ENCODE peak calls at places on chromosomes 13 and 19, in eight cellular contexts. Z is A549, X is GM12878, K is stomach, J is suprapubic skin, B is ovary, W is tibial nerve, E is SK-N-SH. C is an unnamed sample.

GRCh38 chr13:20588529-20589110 is 21.7 kb downstream of the IFT88 start:
- DNase-seq in Z (no peak), K (no peak), B (no peak), E (no peak), X (no peak), W (no peak), J (no peak), C (no peak)

GRCh38 chr13:112442483-112443090 is 66.4 kb downstream of the SPACA7 start:
- DNase-seq in W (no peak), J (no peak), B (no peak), Z (no peak), E (peak), K (no peak), X (no peak), C (no peak)

GRCh38 chr19:38551450-38551813 is 66.3 kb downstream of the MAP4K1 start:
- DNase-seq in B (no peak), X (peak), E (no peak), W (no peak), K (no peak), Z (no peak), J (no peak), C (no peak)

GRCh38 chr13:102642475-102642874 is 45.7 kb downstream of the TPP2 start:
- DNase-seq in Z (no peak), E (no peak), J (no peak), X (no peak), W (no peak), B (no peak), K (peak), C (peak)

GRCh38 chr13:112931028-112931934 is 37.7 kb upstream of the MCF2L start:
- DNase-seq in W (no peak), J (no peak), E (peak), K (no peak), X (no peak), B (no peak), Z (peak), C (peak)

GRCh38 chr19:9498183-9498902 is at the start of gene ZNF560:
- DNase-seq in J (no peak), E (peak), Z (no peak), B (no peak), K (no peak), X (no peak), W (no peak), C (no peak)

GRCh38 chr13:109971745-109972090 is 185.3 kb upstream of the IRS2 start:
- DNase-seq in X (no peak), J (no peak), E (no peak), Z (no peak), K (no peak), W (no peak), B (no peak), C (no peak)

GRCh38 chr13:75724742-75725504 is 88.8 kb downstream of the LMO7 start:
- DNase-seq in W (no peak), B (no peak), Z (peak), K (no peak), J (no peak), X (no peak), E (no peak), C (no peak)

GRCh38 chr13:112777637-112778406 is 88.0 kb downstream of the ATP11A start:
- DNase-seq in J (peak), Z (no peak), E (peak), W (no peak), K (peak), X (no peak), B (peak), C (no peak)

GRCh38 chr19:40366697-40367561 is 18.4 kb downstream of the PLD3 start:
- DNase-seq in W (no peak), K (no peak), J (no peak), Z (peak), B (no peak), E (peak), X (no peak), C (no peak)

GRCh38 chr13:110565296-110565695 is 3.8 kb upstream of the RAB20 start:
- DNase-seq in W (no peak), X (no peak), K (no peak), E (no peak), J (no peak), B (no peak), Z (no peak), C (no peak)

GRCh38 chr19:43555185-43555770 is 20.0 kb downstream of the XRCC1 start:
- DNase-seq in K (peak), X (no peak), J (no peak), E (peak), B (peak), Z (peak), W (peak), C (peak)
- TF ChIP-seq EP300 in K (no peak), X (no peak), J (no peak), E (no peak), B (no peak), Z (no peak), W (no peak), C (no peak)

DNA sequence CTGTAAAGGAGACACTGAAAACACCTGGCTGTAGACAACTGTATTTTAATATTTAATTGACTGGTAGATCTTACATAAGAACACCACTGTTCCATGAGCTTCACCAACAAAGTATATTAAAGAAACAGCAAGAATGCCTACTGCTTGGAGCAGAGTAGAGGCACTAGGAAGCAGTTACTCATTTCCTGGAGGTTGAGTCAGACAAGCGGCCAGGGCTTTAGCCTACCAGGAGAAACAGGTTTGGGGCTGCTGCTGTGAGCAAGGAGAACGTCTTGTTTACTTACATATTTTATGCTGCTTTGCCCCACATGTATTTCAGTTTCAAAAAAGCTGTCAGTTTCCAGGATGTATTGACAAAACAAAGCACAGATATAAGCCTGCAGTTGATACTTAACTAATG is 33.4 kb downstream of the ALG5 start:
- DNase-seq in X (no peak), B (no peak), W (no peak), J (no peak), Z (no peak), K (no peak), E (no peak), C (no peak)
- TF ChIP-seq EP300 in X (no peak), B (no peak), W (no peak), J (no peak), Z (no peak), K (no peak), E (no peak), C (no peak)

DNA sequence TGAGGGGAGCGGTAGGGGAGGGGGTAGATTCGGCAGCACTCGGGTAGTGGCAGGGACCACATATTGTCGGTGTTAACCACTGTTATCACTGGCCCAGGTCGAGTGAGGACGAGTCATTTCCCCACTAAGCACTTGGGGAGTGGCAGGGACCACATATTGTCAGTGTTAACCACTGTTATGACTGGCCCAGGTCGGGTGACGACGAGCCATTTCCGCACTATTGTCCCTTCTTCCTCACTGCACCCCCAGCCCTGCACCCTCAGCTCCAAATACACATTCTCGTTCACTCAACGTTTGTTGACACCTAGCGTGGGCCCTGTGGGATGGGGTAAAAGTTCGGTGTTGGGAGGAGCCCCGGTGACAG is 467 bp upstream of the CLN5 start:
- DNase-seq in B (no peak), E (no peak), X (peak), K (peak), W (no peak), J (peak), Z (no peak), C (peak)
- TF ChIP-seq EP300 in B (no peak), E (no peak), X (peak), K (no peak), W (no peak), J (no peak), Z (no peak), C (no peak)

DNA sequence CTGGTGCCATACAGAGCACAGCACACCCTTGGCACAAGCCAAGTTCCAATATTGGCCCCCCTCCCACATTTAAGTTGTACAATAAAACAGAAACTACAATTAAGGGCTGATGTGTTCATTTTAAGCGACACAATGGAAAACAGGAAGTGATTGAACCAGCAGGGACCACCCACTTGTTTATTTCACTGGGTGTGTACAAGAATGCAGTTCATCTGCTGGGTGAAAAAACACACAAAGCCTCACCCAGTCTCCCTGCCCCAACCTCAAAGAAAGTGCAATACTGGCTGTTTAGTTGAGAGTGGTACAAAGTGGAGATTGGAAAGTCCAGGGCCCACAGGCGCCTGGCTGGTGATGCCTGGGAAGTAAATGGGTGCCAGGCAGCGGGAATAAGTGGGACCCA is 322.0 kb downstream of the ZNF536 start:
- DNase-seq in X (no peak), K (no peak), B (no peak), W (no peak), Z (no peak), J (no peak), E (no peak), C (no peak)
- TF ChIP-seq EP300 in X (no peak), K (no peak), B (no peak), W (no peak), Z (no peak), J (no peak), E (no peak), C (no peak)

GRCh38 chr13:44236370-44236769 is 137.3 kb upstream of the SERP2 start:
- DNase-seq in E (no peak), W (peak), B (no peak), J (no peak), K (no peak), Z (no peak), X (no peak), C (no peak)

GRCh38 chr13:44240611-44241010 is 133.0 kb upstream of the SERP2 start:
- DNase-seq in W (no peak), K (no peak), Z (no peak), J (no peak), E (no peak), X (no peak), B (no peak), C (no peak)

GRCh38 chr13:44234566-44234965 is 139.1 kb upstream of the SERP2 start:
- DNase-seq in W (no peak), J (no peak), K (no peak), B (no peak), E (no peak), X (no peak), Z (no peak), C (no peak)

GRCh38 chr13:44238011-44238421 is 135.6 kb upstream of the SERP2 start:
- DNase-seq in J (no peak), W (no peak), X (no peak), Z (no peak), K (no peak), E (peak), B (no peak), C (no peak)

GRCh38 chr13:44237276-44237767 is 136.3 kb upstream of the SERP2 start:
- DNase-seq in X (peak), W (peak), B (peak), J (peak), Z (peak), K (no peak), E (peak), C (peak)
- TF ChIP-seq EP300 in X (peak), W (peak), B (peak), J (peak), Z (peak), K (peak), E (no peak), C (peak)

DNA sequence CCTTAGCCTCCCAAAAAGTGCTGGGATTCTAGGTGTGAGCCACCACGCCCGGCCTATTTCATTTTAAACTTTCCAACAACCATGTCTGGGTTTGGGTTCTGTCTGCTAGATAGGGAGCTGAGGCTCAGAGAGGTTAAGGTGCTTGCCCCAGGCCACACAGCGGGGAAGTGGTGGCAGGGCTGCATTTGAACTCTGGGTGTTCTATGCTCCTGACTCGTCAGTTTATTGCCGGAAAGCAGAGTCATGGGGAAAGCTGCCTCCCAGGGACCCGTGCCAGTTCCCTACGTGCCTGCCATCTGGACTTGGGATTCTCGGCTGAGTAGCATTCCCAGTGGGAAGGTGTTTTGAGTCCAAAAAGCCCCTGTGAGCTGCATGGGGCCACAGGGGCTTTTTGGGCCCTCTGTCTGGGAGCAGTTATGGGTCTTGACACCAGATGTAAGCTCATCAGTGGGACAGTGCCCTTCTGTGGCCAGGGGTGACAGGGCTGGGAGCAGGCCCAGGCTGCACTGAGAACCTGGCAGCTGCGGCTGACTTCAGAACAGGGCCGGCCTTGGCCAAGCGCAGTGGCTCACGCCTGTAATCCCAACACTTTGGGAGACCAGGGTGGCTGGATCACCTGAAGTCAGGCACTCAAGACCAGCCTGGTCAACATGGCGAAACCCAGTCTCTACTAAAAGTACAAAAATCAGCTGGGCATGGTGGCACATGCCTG is 10.9 kb downstream of the RFX1 start:
- DNase-seq in Z (no peak), K (no peak), W (no peak), X (no peak), B (no peak), J (no peak), E (no peak), C (no peak)
- TF ChIP-seq EP300 in Z (no peak), K (no peak), W (no peak), X (no peak), B (no peak), J (no peak), E (no peak), C (no peak)

DNA sequence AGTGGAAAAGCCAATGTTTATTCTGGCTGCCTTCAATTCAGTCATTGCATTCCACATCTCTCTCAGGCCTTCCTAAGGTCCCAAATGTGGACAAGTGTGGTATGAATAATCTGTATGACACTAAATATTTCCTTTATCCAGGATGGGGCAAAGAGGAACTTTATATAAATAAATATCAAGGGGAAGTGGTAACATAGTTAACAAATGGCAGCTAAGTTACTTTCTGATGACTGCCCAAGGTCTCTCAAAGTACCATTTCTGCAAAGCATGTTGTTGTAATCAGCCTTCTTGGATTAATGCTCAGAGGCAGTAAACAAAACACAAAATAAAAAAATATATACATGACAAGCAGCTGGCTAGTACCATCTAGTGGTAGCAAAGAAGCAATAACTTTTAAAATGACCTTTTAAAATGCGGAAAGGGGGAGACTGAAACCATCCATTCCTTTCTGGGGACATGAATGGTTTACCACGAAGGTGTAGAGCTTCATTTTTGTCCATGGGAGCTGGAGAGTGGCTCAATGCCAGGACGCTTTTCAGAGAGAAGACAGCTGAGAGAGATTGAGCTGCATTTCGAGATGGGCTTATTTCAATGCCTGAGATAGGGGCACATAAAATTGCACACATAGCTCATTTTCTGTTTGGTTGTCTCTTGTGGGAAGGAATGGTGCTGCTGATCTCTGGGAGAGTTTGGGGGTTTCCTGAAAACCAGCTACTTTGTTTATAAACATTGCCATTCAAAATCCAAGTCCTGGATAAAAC is 259.2 kb downstream of the RFC3 start:
- DNase-seq in X (no peak), Z (peak), K (no peak), B (no peak), W (no peak), J (no peak), E (peak), C (no peak)
- TF ChIP-seq EP300 in X (no peak), Z (no peak), K (no peak), B (no peak), W (no peak), J (no peak), E (no peak), C (no peak)

DNA sequence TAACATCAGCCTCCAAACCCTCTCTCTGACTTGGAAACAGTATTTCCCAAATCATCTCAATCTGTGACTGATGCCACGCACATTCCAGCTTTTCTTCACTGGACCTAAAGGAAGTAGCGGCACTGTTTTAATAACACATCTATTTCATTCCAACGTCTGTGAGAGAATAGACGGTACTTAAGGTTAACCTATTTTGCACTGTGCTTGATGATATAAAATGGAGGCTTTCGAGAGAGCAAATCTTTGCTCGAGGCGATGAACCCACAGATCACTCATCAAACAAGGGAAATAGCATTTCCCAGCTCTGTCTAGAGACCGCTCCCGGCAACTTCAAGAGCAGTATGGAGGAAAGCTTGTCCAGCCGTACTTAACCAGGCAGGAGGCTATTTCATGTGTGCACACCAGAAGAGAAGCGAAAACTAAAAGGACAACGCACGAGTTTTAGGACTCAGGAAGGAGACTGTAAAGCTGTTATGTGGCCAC is 2.9 kb downstream of the UBL3 start:
- DNase-seq in J (no peak), W (peak), B (no peak), K (no peak), X (no peak), E (peak), Z (peak), C (peak)
- TF ChIP-seq EP300 in J (no peak), W (peak), B (no peak), K (no peak), X (no peak), E (no peak), Z (no peak), C (no peak)

DNA sequence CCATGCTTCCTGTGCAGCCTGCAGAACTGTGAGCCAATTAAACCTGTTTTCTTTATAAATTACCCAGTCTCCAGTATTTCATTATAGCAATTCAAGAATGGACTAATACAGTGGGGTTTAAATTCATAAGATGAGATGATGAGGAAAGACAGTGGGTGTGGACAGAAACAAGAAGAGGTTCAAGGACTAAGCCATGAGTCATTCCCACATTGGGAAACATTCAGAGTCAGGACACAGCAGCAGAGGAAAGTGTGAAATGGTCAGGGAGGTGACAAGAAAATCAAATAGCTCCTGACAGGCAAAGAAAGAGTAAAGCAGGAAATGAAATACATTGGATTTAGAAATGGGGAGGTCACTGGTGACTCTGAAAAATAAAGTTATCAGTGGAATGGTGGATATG is 9.1 kb downstream of the ZNF841 start:
- DNase-seq in K (no peak), X (no peak), Z (no peak), E (no peak), W (no peak), J (no peak), B (no peak), C (no peak)
- TF ChIP-seq EP300 in K (no peak), X (no peak), Z (no peak), E (no peak), W (no peak), J (no peak), B (no peak), C (no peak)

C was measured in transverse colon.